ENCODE peak calls at places on chromosome 15, in five cellular contexts. X is breast epithelium, O is GM23338, E is suprapubic skin, N is HL-60. I is an unnamed sample.

GRCh38 chr15:88625943-88626741 is 5.0 kb downstream of the AEN start:
- DNase-seq in X (no peak), O (no peak), E (no peak), N (no peak), I (no peak)

GRCh38 chr15:38090648-38091047 is 156.2 kb downstream of the TMCO5A start:
- DNase-seq in X (no peak), O (no peak), E (no peak), N (no peak), I (no peak)

GRCh38 chr15:31267161-31268107 is 59.2 kb upstream of the KLF13 start:
- DNase-seq in X (peak), O (no peak), E (peak), N (no peak), I (no peak)

GRCh38 chr15:77028451-77029165 is 33.7 kb downstream of the PSTPIP1 start:
- DNase-seq in X (peak), O (peak), E (peak), N (no peak), I (peak)

GRCh38 chr15:53230473-53230872 is 440.3 kb upstream of the ONECUT1 start:
- DNase-seq in X (no peak), O (no peak), E (no peak), N (no peak), I (no peak)

GRCh38 chr15:82764740-82765139 is 41.1 kb downstream of the FSD2 start:
- DNase-seq in X (no peak), O (no peak), E (no peak), N (no peak), I (no peak)

GRCh38 chr15:43440721-43441281 is 52.2 kb downstream of the TP53BP1 start:
- DNase-seq in X (no peak), O (peak), E (no peak), N (peak), I (no peak)

GRCh38 chr15:99340347-99340746 is 89.1 kb downstream of the LRRC28 start:
- DNase-seq in X (no peak), O (no peak), E (no peak), N (no peak), I (no peak)

GRCh38 chr15:33086500-33087141 is 107.9 kb downstream of the FMN1 start:
- DNase-seq in X (no peak), O (peak), E (no peak), N (no peak), I (no peak)

GRCh38 chr15:101126618-101127502 is 125.0 kb downstream of the CHSY1 start:
- DNase-seq in X (no peak), O (no peak), E (no peak), N (no peak), I (no peak)

GRCh38 chr15:38577405-38577987 is 12.9 kb upstream of the RASGRP1 start:
- DNase-seq in X (no peak), O (no peak), E (no peak), N (no peak), I (no peak)

GRCh38 chr15:59814409-59814808 is 125.3 kb upstream of the BNIP2 start:
- DNase-seq in X (no peak), O (no peak), E (no peak), N (no peak), I (no peak)

GRCh38 chr15:48541659-48542334 is 103.7 kb downstream of the FBN1 start:
- DNase-seq in X (no peak), O (no peak), E (no peak), N (no peak), I (peak)

GRCh38 chr15:82177291-82178010 is 85.1 kb downstream of the EFL1 start:
- DNase-seq in X (no peak), O (no peak), E (no peak), N (peak), I (no peak)

GRCh38 chr15:89714775-89715174 is 24.2 kb downstream of the WDR93 start:
- DNase-seq in X (no peak), O (no peak), E (no peak), N (no peak), I (no peak)

GRCh38 chr15:99121207-99121606 is 16.3 kb downstream of the SYNM start:
- DNase-seq in X (no peak), O (no peak), E (peak), N (no peak), I (no peak)

GRCh38 chr15:95281470-95281869 is 1049.0 kb upstream of the NR2F2 start:
- DNase-seq in X (no peak), O (no peak), E (no peak), N (no peak), I (no peak)

GRCh38 chr15:33735637-33736247 is 232.6 kb upstream of the CHRM5 start:
- DNase-seq in X (no peak), O (peak), E (no peak), N (no peak), I (no peak)

GRCh38 chr15:37777006-37777405 is 157.4 kb upstream of the TMCO5A start:
- DNase-seq in X (no peak), O (no peak), E (no peak), N (no peak), I (no peak)

GRCh38 chr15:101044625-101045235 is 125.6 kb downstream of the LRRK1 start:
- DNase-seq in X (no peak), O (no peak), E (peak), N (no peak), I (no peak)

GRCh38 chr15:31270767-31271166 is 55.9 kb upstream of the KLF13 start:
- DNase-seq in X (peak), O (peak), E (peak), N (no peak), I (no peak)

GRCh38 chr15:61467823-61468222 is 238.7 kb upstream of the RORA start:
- DNase-seq in X (no peak), O (no peak), E (no peak), N (no peak), I (no peak)

GRCh38 chr15:35746121-35746520 is 200.2 kb upstream of the DPH6 start:
- DNase-seq in X (no peak), O (no peak), E (no peak), N (no peak), I (no peak)

GRCh38 chr15:80596521-80596976 is 98.6 kb upstream of the ABHD17C start:
- DNase-seq in X (no peak), O (no peak), E (no peak), N (no peak), I (no peak)
- TF ChIP-seq POLR2AphosphoS5 in X (no peak), O (no peak), E (no peak), N (no peak), I (no peak)

GRCh38 chr15:67852433-67852832 is 12.6 kb upstream of the RNU6-1 start:
- DNase-seq in X (no peak), O (no peak), E (no peak), N (no peak), I (no peak)

GRCh38 chr15:67853454-67853853 is 13.6 kb upstream of the RNU6-1 start:
- DNase-seq in X (no peak), O (no peak), E (no peak), N (no peak), I (no peak)

GRCh38 chr15:67857220-67857619 is 17.4 kb upstream of the RNU6-1 start:
- DNase-seq in X (no peak), O (no peak), E (peak), N (no peak), I (no peak)

GRCh38 chr15:67855842-67856241 is 16.0 kb upstream of the RNU6-1 start:
- DNase-seq in X (no peak), O (no peak), E (no peak), N (no peak), I (no peak)

DNA sequence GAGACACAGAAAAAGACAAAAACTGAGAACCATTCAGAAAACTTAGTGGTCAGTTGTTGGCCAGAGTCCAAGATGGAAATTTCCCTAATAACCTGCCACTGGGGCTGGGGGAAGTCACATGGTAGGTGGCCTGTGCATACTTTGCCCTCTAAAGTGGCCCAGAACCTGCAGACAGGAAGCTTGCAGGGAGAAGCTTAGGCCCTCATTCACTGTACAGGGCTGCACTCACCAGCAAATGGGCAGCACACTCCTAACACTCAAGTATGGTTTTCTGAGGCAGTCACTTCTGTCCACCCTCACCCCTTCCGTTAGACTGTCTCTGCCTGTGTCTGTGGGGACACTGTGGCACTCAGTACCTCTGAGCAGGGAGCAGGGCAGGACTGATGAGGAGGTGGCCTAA is 14.5 kb upstream of the RNU6-1 start:
- DNase-seq in X (no peak), O (no peak), E (peak), N (no peak), I (no peak)
- TF ChIP-seq POLR2AphosphoS5 in X (no peak), O (no peak), E (no peak), N (no peak), I (no peak)

DNA sequence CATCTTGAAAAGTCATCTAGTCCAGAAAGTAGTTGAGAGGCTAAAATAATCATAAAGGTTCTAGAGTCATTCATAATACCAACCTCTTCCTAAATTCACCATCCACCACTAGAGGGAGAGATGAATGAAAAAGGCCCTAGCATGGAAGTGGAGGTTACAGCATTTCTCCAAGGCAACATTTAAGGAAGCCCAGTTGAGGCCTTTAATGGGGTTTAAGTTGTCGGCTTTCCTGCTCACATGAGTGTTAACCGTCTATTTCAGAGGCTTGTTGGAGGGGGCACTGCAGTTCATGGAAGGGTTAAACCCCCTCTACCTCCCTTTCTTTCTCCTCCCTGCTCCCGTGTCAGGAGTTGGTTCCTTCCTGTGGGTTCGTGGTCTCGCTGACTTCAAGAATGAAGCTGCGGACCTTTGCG is 3.8 kb upstream of the SLCO3A1 start:
- DNase-seq in X (no peak), O (peak), E (no peak), N (peak), I (no peak)
- TF ChIP-seq POLR2AphosphoS5 in X (no peak), O (no peak), E (no peak), N (no peak), I (no peak)

DNA sequence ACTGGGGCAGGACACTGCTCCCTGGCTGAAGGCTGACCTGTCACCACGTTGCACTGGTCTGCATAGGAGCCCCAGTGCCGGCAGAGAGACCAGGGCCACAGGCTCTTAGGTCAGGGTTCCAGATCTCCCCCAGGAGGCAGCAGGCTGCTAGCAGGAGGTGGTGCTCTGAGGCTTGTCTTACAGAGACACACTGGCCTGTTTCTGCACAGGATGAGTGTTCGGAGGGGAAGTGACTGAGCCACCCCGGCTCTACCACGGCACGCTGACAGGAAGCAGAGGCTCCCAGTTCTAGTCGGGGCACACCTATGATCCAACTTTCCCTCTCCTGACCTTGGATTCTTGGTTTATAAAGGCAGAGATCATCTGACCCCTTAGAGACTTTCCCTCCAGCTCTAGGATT is 8.6 kb downstream of the FBXL22 start:
- DNase-seq in X (no peak), O (no peak), E (no peak), N (peak), I (no peak)
- TF ChIP-seq POLR2AphosphoS5 in X (no peak), O (no peak), E (no peak), N (peak), I (no peak)

DNA sequence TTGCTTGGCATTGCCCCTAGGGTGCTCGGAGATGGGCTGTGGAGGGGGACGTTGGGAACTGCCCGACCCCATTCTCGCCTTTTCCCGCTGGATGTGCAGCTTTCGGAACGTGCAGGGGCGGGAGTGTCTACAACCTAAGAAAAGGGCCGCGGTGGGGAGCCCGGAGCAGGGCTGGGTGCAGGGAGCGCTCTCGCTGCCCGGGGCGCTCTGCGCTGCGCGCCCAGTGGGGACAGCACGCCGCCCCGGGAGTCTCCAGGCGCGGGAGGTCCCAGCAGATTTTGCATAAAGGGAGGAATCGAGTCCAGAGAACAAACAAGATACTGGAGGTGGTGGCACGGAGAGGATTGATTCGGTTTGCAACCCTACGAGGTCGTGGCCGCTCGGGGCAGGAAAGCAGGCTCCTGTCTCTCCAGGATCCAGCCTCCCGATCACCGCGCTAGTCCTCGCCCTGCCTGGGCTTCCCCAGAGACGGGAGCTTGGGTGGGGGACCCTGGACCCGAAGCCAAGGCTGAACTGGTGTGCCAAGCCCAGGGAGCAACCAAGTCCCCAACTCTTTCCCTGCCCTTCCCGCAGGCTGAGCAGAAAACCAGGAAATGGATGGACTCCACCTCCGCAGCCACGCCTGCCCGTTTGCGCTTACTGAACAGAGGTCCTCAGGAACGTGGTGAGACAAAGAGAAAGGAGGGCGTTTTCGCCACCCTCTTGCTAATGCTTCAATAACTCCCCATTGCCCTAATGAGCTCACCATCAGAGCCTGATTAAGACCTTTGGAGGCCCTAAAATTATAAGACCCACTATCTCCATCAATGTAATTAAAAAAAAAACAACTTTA is 59.7 kb downstream of the NOX5 start:
- DNase-seq in X (peak), O (peak), E (peak), N (no peak), I (no peak)
- TF ChIP-seq POLR2AphosphoS5 in X (no peak), O (peak), E (no peak), N (no peak), I (no peak)

DNA sequence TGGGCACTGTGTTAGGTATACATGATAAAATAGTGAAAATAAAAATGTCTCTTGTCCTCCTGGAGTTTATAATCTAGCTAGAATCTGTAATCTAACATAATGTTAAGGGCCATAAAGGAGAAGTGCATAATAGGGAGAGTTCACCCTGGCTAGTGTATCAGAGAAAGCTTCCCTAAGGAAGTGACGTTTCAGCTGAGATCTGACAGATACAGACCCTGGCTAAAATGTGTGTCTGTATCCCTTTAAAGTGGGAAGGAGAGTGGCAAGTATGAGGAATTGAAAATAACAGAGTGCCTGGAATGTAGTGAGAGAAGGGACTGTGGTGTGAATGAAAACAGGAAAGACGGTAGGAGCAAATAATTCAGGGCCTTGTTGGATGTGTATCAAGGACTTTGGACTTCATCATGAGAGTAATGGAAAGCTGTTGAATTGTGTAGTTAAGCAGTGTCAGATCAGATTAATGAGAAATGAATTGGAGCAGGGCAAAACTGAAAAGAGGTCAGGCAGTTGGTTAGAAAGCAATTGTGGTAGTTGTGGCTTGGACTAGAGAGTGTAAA is 30.5 kb downstream of the NEO1 start:
- DNase-seq in X (no peak), O (no peak), E (no peak), N (no peak), I (no peak)
- TF ChIP-seq POLR2AphosphoS5 in X (no peak), O (no peak), E (no peak), N (no peak), I (no peak)